ENCODE peak calls at places on chromosomes 7 and 10, in four cellular contexts. D, I, F and G are unnamed samples.

GRCh38 chr7:51471199-51472016 is 154.8 kb upstream of the COBL start:
- DNase-seq in D (no peak), I (no peak), F (no peak), G (no peak)

GRCh38 chr10:107915277-107915634 is 750.8 kb upstream of the SORCS1 start:
- DNase-seq in D (no peak), I (peak), F (no peak), G (no peak)

GRCh38 chr7:149753370-149754233 is 19.8 kb downstream of the ZNF467 start:
- DNase-seq in D (no peak), I (peak), F (no peak), G (no peak)

GRCh38 chr10:48656928-48657327 is 27.7 kb upstream of the WDFY4 start:
- DNase-seq in D (no peak), I (no peak), F (no peak), G (no peak)

GRCh38 chr7:134770676-134771075 is 8.8 kb upstream of the CALD1 start:
- DNase-seq in D (no peak), I (no peak), F (no peak), G (no peak)

GRCh38 chr7:41889472-41889871 is 186.6 kb upstream of the INHBA start:
- DNase-seq in D (no peak), I (no peak), F (no peak), G (no peak)

GRCh38 chr7:3597243-3597642 is 296.2 kb downstream of the SDK1 start:
- DNase-seq in D (no peak), I (no peak), F (no peak), G (no peak)

GRCh38 chr10:127325506-127325905 is 129.1 kb upstream of the INSYN2A start:
- DNase-seq in D (no peak), I (no peak), F (no peak), G (no peak)

GRCh38 chr7:1257221-1257620 is 24.5 kb downstream of the UNCX start:
- DNase-seq in D (no peak), I (no peak), F (no peak), G (no peak)

GRCh38 chr10:75469018-75469616 is 37.7 kb downstream of the LRMDA start:
- DNase-seq in D (no peak), I (peak), F (no peak), G (no peak)

GRCh38 chr7:16365177-16365576 is 56.2 kb downstream of the CRPPA start:
- DNase-seq in D (no peak), I (peak), F (no peak), G (no peak)

GRCh38 chr10:80351220-80351619 is 5.3 kb downstream of the DYDC1 start:
- DNase-seq in D (no peak), I (no peak), F (no peak), G (no peak)

GRCh38 chr10:75505293-75505692 is 73.9 kb downstream of the LRMDA start:
- DNase-seq in D (no peak), I (no peak), F (no peak), G (no peak)

GRCh38 chr10:72316748-72317435 is 37.8 kb downstream of the DNAJB12 start:
- DNase-seq in D (no peak), I (no peak), F (no peak), G (no peak)

GRCh38 chr7:138125119-138125518 is 48.9 kb downstream of the AKR1D1 start:
- DNase-seq in D (no peak), I (peak), F (no peak), G (no peak)

GRCh38 chr10:1659221-1659791 is 78.0 kb downstream of the ADARB2 start:
- DNase-seq in D (no peak), I (no peak), F (no peak), G (no peak)